ENCODE peak calls at places on chromosomes 6 and 20, in four cellular contexts. B, E, H and Y are unnamed samples.

GRCh38 chr6:15682965-15683822 is 20.4 kb upstream of the DTNBP1 start:
- DNase-seq in B (no peak), E (peak; percentile 66), H (no peak), Y (no peak)

GRCh38 chr6:43274916-43275597 is 23.0 kb upstream of the SLC22A7 start:
- DNase-seq in B (no peak), E (no peak), H (no peak), Y (no peak)

GRCh38 chr6:55108469-55109130 is 65.7 kb upstream of the HCRTR2 start:
- DNase-seq in B (no peak), E (no peak), H (no peak), Y (no peak)

GRCh38 chr6:131022691-131023090 is 40.4 kb downstream of the EPB41L2 start:
- DNase-seq in B (no peak), E (no peak), H (no peak), Y (no peak)

GRCh38 chr20:35742741-35743523 is 872 bp upstream of the RBM39 start:
- DNase-seq in B (no peak), E (peak; percentile 94), H (no peak), Y (no peak)

GRCh38 chr6:26319405-26320128 is 45.4 kb upstream of the BTN3A2 start:
- DNase-seq in B (no peak), E (no peak), H (no peak), Y (no peak)

GRCh38 chr20:1810572-1810925 is 84.7 kb upstream of the SIRPA start:
- DNase-seq in B (no peak), E (no peak), H (no peak), Y (no peak)

GRCh38 chr20:24737212-24737850 is 211.7 kb upstream of the CST7 start:
- DNase-seq in B (no peak), E (no peak), H (no peak), Y (no peak)

GRCh38 chr6:3252369-3252768 is 6.4 kb upstream of the PSMG4 start:
- DNase-seq in B (no peak), E (no peak), H (no peak), Y (no peak)

GRCh38 chr20:45882469-45883099 is 1.6 kb downstream of the ZSWIM1 start:
- DNase-seq in B (no peak), E (no peak), H (no peak), Y (no peak)

GRCh38 chr20:688809-689208 is 13.2 kb upstream of the SCRT2 start:
- DNase-seq in B (no peak), E (no peak), H (no peak), Y (no peak)

GRCh38 chr20:46022411-46023147 is 6.4 kb upstream of the SLC12A5 start:
- DNase-seq in B (no peak), E (peak; percentile 88), H (no peak), Y (no peak)

GRCh38 chr20:48717095-48717958 is 110.5 kb downstream of the PREX1 start:
- DNase-seq in B (no peak), E (no peak), H (no peak), Y (no peak)

GRCh38 chr6:148455225-148455624 is 112.6 kb downstream of the SASH1 start:
- DNase-seq in B (no peak), E (no peak), H (no peak), Y (no peak)

GRCh38 chr6:21277601-21278043 is 315.9 kb upstream of the SOX4 start:
- DNase-seq in B (no peak), E (no peak), H (no peak), Y (no peak)

GRCh38 chr6:52077180-52077884 is 10.1 kb downstream of the PKHD1 start:
- DNase-seq in B (no peak), E (no peak), H (no peak), Y (no peak)

GRCh38 chr6:111564482-111564945 is 41.2 kb downstream of the TRAF3IP2 start:
- DNase-seq in B (peak; percentile 87), E (no peak), H (no peak), Y (no peak)

GRCh38 chr6:16929814-16930213 is 168.6 kb upstream of the ATXN1 start:
- DNase-seq in B (no peak), E (no peak), H (peak; percentile 100), Y (peak; percentile 100)

GRCh38 chr20:17505664-17506517 is 25.3 kb downstream of the BFSP1 start:
- DNase-seq in B (no peak), E (no peak), H (no peak), Y (no peak)

GRCh38 chr20:64146936-64147451 is 17.3 kb upstream of the MYT1 start:
- DNase-seq in B (no peak), E (no peak), H (no peak), Y (no peak)

GRCh38 chr6:139091859-139092258 is 43.0 kb upstream of the HECA start:
- DNase-seq in B (no peak), E (no peak), H (no peak), Y (peak; percentile 37)

GRCh38 chr6:33901822-33902816 is 98.3 kb upstream of the MLN start:
- DNase-seq in B (no peak), E (no peak), H (no peak), Y (no peak)

GRCh38 chr6:84027340-84028183 is 6.0 kb upstream of the MRAP2 start:
- DNase-seq in B (peak; percentile 25), E (no peak), H (peak; percentile 57), Y (peak; percentile 79)

GRCh38 chr20:48102076-48102787 is 317.0 kb upstream of the SULF2 start:
- DNase-seq in B (no peak), E (peak; percentile 5), H (no peak), Y (no peak)

GRCh38 chr6:36755435-36756348 is 58.1 kb downstream of the RAB44 start:
- DNase-seq in B (no peak), E (no peak), H (no peak), Y (no peak)

GRCh38 chr6:95087394-95088097 is 489.8 kb upstream of the MANEA start:
- DNase-seq in B (no peak), E (no peak), H (no peak), Y (no peak)

GRCh38 chr20:10671850-10672578 is 1.8 kb downstream of the JAG1 start:
- DNase-seq in B (peak; percentile 54), E (peak; percentile 58), H (no peak), Y (no peak)

GRCh38 chr6:14767176-14767575 is 478.7 kb upstream of the JARID2 start:
- DNase-seq in B (no peak), E (no peak), H (no peak), Y (no peak)

GRCh38 chr6:68038815-68039408 is 596.2 kb upstream of the ADGRB3 start:
- DNase-seq in B (no peak), E (no peak), H (no peak), Y (no peak)